ENCODE peak calls at places on chromosomes 3 and 15, in ten cellular contexts. D is esophagus mucosa; B is activated CD8-positive, alpha-beta memory T cell treated with anti-CD3 and anti-CD28 coated beads, Interleukin-2, amount 10 ng/mL, durations not matched to agents 7 days and 5 days; Y is HepG2; M is T-helper 17 cell; N is activated CD8-positive, alpha-beta T cell treated with anti-CD3 and anti-CD28 coated beads, Interleukin-2, amount 10 ng/mL, durations not matched to agents 7 days and 5 days; W is stimulated activated naive CD8-positive, alpha-beta T cell treated with anti-CD3 and anti-CD28 coated beads, Interleukin-15, amount 100 ng/mL, for 72 hours; L is stimulated activated effector memory CD8-positive, alpha-beta T cell treated with anti-CD3 and anti-CD28 coated beads, Interleukin-12 subunit alpha, Interleukin-12 subunit beta, amount 100 ng/mL, for 72 hours; P is left cardiac atrium; E is Right ventricle myocardium superior. U is an unnamed sample.

GRCh38 chr3:113193298-113193697 is 18.1 kb upstream of the BOC start:
- ATAC-seq in E (peak; percentile 29), W (no peak), L (no peak), P (peak; percentile 44), Y (no peak), M (no peak), B (no peak), D (no peak), N (no peak), U (no peak)

GRCh38 chr15:39629376-39629775 is 48.5 kb downstream of the THBS1 start:
- ATAC-seq in D (peak; percentile 50), N (peak; percentile 70), W (peak; percentile 79), M (peak; percentile 66), E (no peak), B (peak; percentile 74), L (peak; percentile 77), Y (no peak), P (no peak), U (no peak)

GRCh38 chr15:63668601-63669000 is 71.4 kb downstream of the FBXL22 start:
- ATAC-seq in Y (no peak), E (no peak), P (no peak), L (peak; percentile 39), B (peak; percentile 69), W (peak; percentile 58), M (peak; percentile 71), D (no peak), N (peak; percentile 58), U (no peak)

GRCh38 chr3:143120716-143121239 is 1.2 kb downstream of the CHST2 start:
- ATAC-seq in D (peak; percentile 48), B (peak; percentile 47), P (peak; percentile 15), N (peak; percentile 43), Y (peak; percentile 11), M (peak; percentile 55), L (peak; percentile 52), E (peak; percentile 11), W (peak; percentile 66), U (peak; percentile 55)

GRCh38 chr3:37254316-37254715 is 79.9 kb upstream of the LRRFIP2 start:
- ATAC-seq in N (no peak), Y (no peak), M (no peak), W (no peak), E (no peak), D (no peak), B (no peak), P (no peak), L (no peak), U (no peak)

GRCh38 chr3:125356140-125357026 is 18.7 kb downstream of the ZNF148 start:
- ATAC-seq in M (peak; percentile 5), Y (peak; percentile 42), W (peak; percentile 3), B (no peak), E (peak; percentile 36), P (peak; percentile 28), N (peak; percentile 10), D (no peak), L (no peak), U (peak; percentile 3)

GRCh38 chr3:61956236-61956635 is 394.9 kb downstream of the PTPRG start:
- ATAC-seq in B (no peak), P (peak; percentile 38), M (no peak), D (peak; percentile 67), L (no peak), E (peak; percentile 43), N (no peak), W (no peak), Y (no peak), U (no peak)

GRCh38 chr3:194483850-194484249 is 3.0 kb downstream of the ATP13A3 start:
- ATAC-seq in L (no peak), M (no peak), N (no peak), E (no peak), B (no peak), W (no peak), Y (no peak), D (no peak), P (no peak), U (no peak)

GRCh38 chr3:56960234-56960917 is 100.1 kb upstream of the SPATA12 start:
- ATAC-seq in M (no peak), Y (no peak), E (no peak), N (no peak), D (no peak), P (no peak), L (peak; percentile 82), B (no peak), W (peak; percentile 92), U (peak; percentile 82)

GRCh38 chr3:51024765-51025681 is 350.3 kb downstream of the DOCK3 start:
- ATAC-seq in D (peak; percentile 65), B (peak; percentile 94), N (peak; percentile 96), Y (no peak), E (peak; percentile 52), P (peak; percentile 86), M (peak; percentile 97), L (peak; percentile 94), W (peak; percentile 98), U (peak; percentile 61)

GRCh38 chr15:84859143-84859542 is 25.3 kb upstream of the SLC28A1 start:
- ATAC-seq in L (peak; percentile 12), M (no peak), N (no peak), P (no peak), D (peak; percentile 96), B (no peak), W (no peak), Y (no peak), E (no peak), U (no peak)

GRCh38 chr3:58214484-58215316 is 3.9 kb upstream of the DNASE1L3 start:
- ATAC-seq in L (peak; percentile 98), N (peak; percentile 70), D (peak; percentile 90), M (peak; percentile 65), Y (peak; percentile 55), B (peak; percentile 67), P (no peak), E (no peak), W (peak; percentile 98), U (peak; percentile 96)

GRCh38 chr3:42735021-42735420 is 32.4 kb upstream of the HHATL start:
- ATAC-seq in L (no peak), M (no peak), D (peak; percentile 20), N (no peak), Y (no peak), E (no peak), W (no peak), P (no peak), B (no peak), U (no peak)

GRCh38 chr15:78207110-78207458 is 27.3 kb downstream of the ACSBG1 start:
- ATAC-seq in E (no peak), Y (no peak), P (no peak), M (no peak), W (no peak), N (no peak), L (no peak), B (no peak), D (no peak), U (no peak)

GRCh38 chr15:71374607-71375352 is 259.5 kb downstream of the THSD4 start:
- ATAC-seq in D (peak; percentile 80), W (no peak), B (no peak), Y (no peak), P (no peak), N (no peak), E (peak; percentile 47), M (no peak), L (no peak), U (no peak)

GRCh38 chr3:63986147-63986546 is 37.1 kb downstream of the PSMD6 start:
- ATAC-seq in W (no peak), E (no peak), P (no peak), Y (no peak), B (no peak), L (no peak), D (no peak), M (no peak), N (no peak), U (no peak)

GRCh38 chr3:54822206-54822605 is 105.7 kb downstream of the LRTM1 start:
- ATAC-seq in P (peak; percentile 87), E (peak; percentile 96), L (no peak), N (no peak), W (no peak), M (no peak), Y (no peak), D (peak; percentile 91), B (no peak), U (no peak)

GRCh38 chr3:139310474-139310933 is 33.3 kb upstream of the MRPS22 start:
- ATAC-seq in D (no peak), L (no peak), E (no peak), P (no peak), W (no peak), B (no peak), N (no peak), Y (no peak), M (no peak), U (no peak)

GRCh38 chr15:41544650-41545015 is 576 bp upstream of the RPAP1 start:
- ATAC-seq in L (peak; percentile 6), E (peak; percentile 39), Y (peak; percentile 10), N (no peak), D (peak; percentile 25), W (peak; percentile 19), B (no peak), M (no peak), P (peak; percentile 58), U (no peak)

GRCh38 chr3:135349254-135349948 is 554.3 kb downstream of the EPHB1 start:
- ATAC-seq in D (no peak), N (no peak), E (no peak), Y (no peak), L (no peak), B (no peak), M (no peak), W (no peak), P (no peak), U (no peak)

GRCh38 chr3:149553781-149554451 is 79.4 kb downstream of the TM4SF4 start:
- ATAC-seq in D (no peak), M (no peak), N (no peak), E (peak; percentile 82), W (no peak), P (peak; percentile 80), B (no peak), L (no peak), Y (no peak), U (no peak)

GRCh38 chr15:75112848-75113492 is 88.7 kb upstream of the C15orf39 start:
- ATAC-seq in D (no peak), B (no peak), P (no peak), Y (no peak), E (peak; percentile 40), M (no peak), W (no peak), L (no peak), N (no peak), U (peak; percentile 74)

GRCh38 chr3:48748754-48749153 is 31.7 kb upstream of the IP6K2 start:
- ATAC-seq in W (no peak), P (no peak), N (no peak), Y (no peak), E (peak; percentile 6), M (no peak), L (no peak), B (no peak), D (no peak), U (no peak)

GRCh38 chr3:127753898-127754410 is 68.4 kb downstream of the MGLL start:
- ATAC-seq in N (no peak), D (no peak), P (peak; percentile 19), W (peak; percentile 16), E (peak; percentile 19), Y (no peak), L (no peak), M (no peak), B (no peak), U (peak; percentile 60)

GRCh38 chr3:58804914-58805313 is 138.3 kb upstream of the FAM3D start:
- ATAC-seq in B (no peak), D (no peak), M (no peak), E (no peak), P (no peak), L (no peak), Y (no peak), W (no peak), N (no peak), U (no peak)

GRCh38 chr3:121819236-121819635 is 15.6 kb downstream of the IQCB1 start:
- ATAC-seq in D (peak; percentile 67), M (no peak), W (no peak), E (no peak), L (no peak), Y (no peak), B (no peak), N (no peak), P (no peak), U (no peak)

U was measured in stimulated activated memory B cell treated with anti-CD40 and anti-IgM and Interleukin-4, amounts not matched to agents 10 μg/mL and 1 μg/mL and 100 μg/mL, for 72 hours.